ENCODE peak calls at places on chromosomes 12 and 14, in four cellular contexts. One of them, this sample, is unnamed.

GRCh38 chr14:90298230-90298629 is 33.5 kb downstream of the NRDE2 start:
- DNase-seq in body of pancreas: no peak
- DNase-seq in HepG2: no peak
- DNase-seq in prostate gland: no peak
- DNase-seq in this sample: no peak

GRCh38 chr12:104215638-104216297 is at the start of gene TXNRD1:
- DNase-seq in HepG2: peak
- DNase-seq in body of pancreas: peak
- DNase-seq in prostate gland: peak
- DNase-seq in this sample: peak

GRCh38 chr14:72649603-72650227 is 244.2 kb downstream of the DPF3 start:
- DNase-seq in HepG2: no peak
- DNase-seq in body of pancreas: no peak
- DNase-seq in prostate gland: no peak
- DNase-seq in this sample: no peak

GRCh38 chr12:51546102-51546501 is 44.9 kb upstream of the SCN8A start:
- DNase-seq in HepG2: no peak
- DNase-seq in prostate gland: no peak
- DNase-seq in body of pancreas: no peak
- DNase-seq in this sample: no peak

GRCh38 chr12:116454950-116455447 is 104.2 kb upstream of the MAP1LC3B2 start:
- DNase-seq in body of pancreas: no peak
- DNase-seq in prostate gland: no peak
- DNase-seq in HepG2: no peak
- DNase-seq in this sample: no peak

GRCh38 chr12:98698603-98699463 is 53.7 kb downstream of the APAF1 start:
- DNase-seq in HepG2: peak
- DNase-seq in prostate gland: peak
- DNase-seq in body of pancreas: peak
- DNase-seq in this sample: peak

GRCh38 chr12:101564912-101565311 is 29.9 kb upstream of the MYBPC1 start:
- DNase-seq in HepG2: no peak
- DNase-seq in body of pancreas: peak
- DNase-seq in prostate gland: no peak
- DNase-seq in this sample: no peak

GRCh38 chr14:23147676-23148075 is 28.6 kb upstream of the CEBPE start:
- DNase-seq in body of pancreas: peak
- DNase-seq in HepG2: no peak
- DNase-seq in prostate gland: peak
- DNase-seq in this sample: peak

GRCh38 chr14:51182166-51182565 is 57.9 kb upstream of the TMX1 start:
- DNase-seq in prostate gland: no peak
- DNase-seq in HepG2: no peak
- DNase-seq in body of pancreas: no peak
- DNase-seq in this sample: no peak

GRCh38 chr12:28217805-28218204 is 27.5 kb downstream of the CCDC91 start:
- DNase-seq in body of pancreas: no peak
- DNase-seq in prostate gland: no peak
- DNase-seq in HepG2: no peak
- DNase-seq in this sample: no peak

GRCh38 chr12:122990561-122990960 is 10.1 kb downstream of the ARL6IP4 start:
- DNase-seq in body of pancreas: no peak
- DNase-seq in HepG2: no peak
- DNase-seq in prostate gland: no peak
- DNase-seq in this sample: no peak

GRCh38 chr12:132523576-132524331 is 33.8 kb downstream of the FBRSL1 start:
- DNase-seq in HepG2: peak
- DNase-seq in prostate gland: peak
- DNase-seq in body of pancreas: peak
- DNase-seq in this sample: peak

GRCh38 chr12:98595152-98595988 is 1.9 kb downstream of the SLC25A3 start:
- DNase-seq in HepG2: peak
- DNase-seq in prostate gland: no peak
- DNase-seq in body of pancreas: no peak
- DNase-seq in this sample: no peak

GRCh38 chr12:56321027-56321426 is 5.2 kb upstream of the CNPY2 start:
- DNase-seq in body of pancreas: no peak
- DNase-seq in HepG2: no peak
- DNase-seq in prostate gland: no peak
- DNase-seq in this sample: no peak

GRCh38 chr12:122203301-122203967 is at the start of gene B3GNT4:
- DNase-seq in prostate gland: peak
- DNase-seq in body of pancreas: peak
- DNase-seq in HepG2: no peak
- DNase-seq in this sample: peak

GRCh38 chr12:54352891-54353874 is 11.1 kb downstream of the GPR84 start:
- DNase-seq in body of pancreas: peak
- DNase-seq in prostate gland: no peak
- DNase-seq in HepG2: no peak
- DNase-seq in this sample: peak

GRCh38 chr14:102777711-102778615 is 714 bp downstream of the TRAF3 start:
- DNase-seq in HepG2: no peak
- DNase-seq in prostate gland: no peak
- DNase-seq in body of pancreas: peak
- DNase-seq in this sample: peak

GRCh38 chr14:22883191-22883976 is at the start of gene REM2:
- DNase-seq in body of pancreas: peak
- DNase-seq in HepG2: no peak
- DNase-seq in prostate gland: no peak
- DNase-seq in this sample: no peak

GRCh38 chr12:4392223-4392742 is 12.8 kb upstream of the FGF23 start:
- DNase-seq in HepG2: no peak
- DNase-seq in prostate gland: no peak
- DNase-seq in body of pancreas: no peak
- DNase-seq in this sample: peak

GRCh38 chr12:112813836-112814235 is 22.3 kb downstream of the RPH3A start:
- DNase-seq in HepG2: no peak
- DNase-seq in body of pancreas: no peak
- DNase-seq in prostate gland: no peak
- DNase-seq in this sample: no peak

GRCh38 chr12:81797100-81797499 is 38.0 kb upstream of the PPFIA2 start:
- DNase-seq in prostate gland: no peak
- DNase-seq in HepG2: peak
- DNase-seq in body of pancreas: no peak
- DNase-seq in this sample: no peak

GRCh38 chr12:56110571-56110970 is 5.9 kb upstream of the RPL41 start:
- DNase-seq in body of pancreas: no peak
- DNase-seq in prostate gland: no peak
- DNase-seq in HepG2: no peak
- DNase-seq in this sample: no peak

GRCh38 chr14:104895786-104896642 is 28.7 kb upstream of the PLD4 start:
- DNase-seq in prostate gland: peak
- DNase-seq in HepG2: no peak
- DNase-seq in body of pancreas: peak
- DNase-seq in this sample: peak

GRCh38 chr12:22850185-22850584 is 225.2 kb downstream of the ETNK1 start:
- DNase-seq in prostate gland: no peak
- DNase-seq in HepG2: no peak
- DNase-seq in body of pancreas: no peak
- DNase-seq in this sample: no peak

GRCh38 chr12:101670007-101670671 is 27.3 kb upstream of the CHPT1 start:
- DNase-seq in prostate gland: no peak
- DNase-seq in HepG2: peak
- DNase-seq in body of pancreas: peak
- DNase-seq in this sample: peak

GRCh38 chr14:105398726-105399440 is 545 bp downstream of the TEX22 start:
- DNase-seq in prostate gland: no peak
- DNase-seq in body of pancreas: no peak
- DNase-seq in HepG2: peak
- DNase-seq in this sample: no peak

GRCh38 chr14:104610749-104611310 is 6.3 kb upstream of the TMEM179 start:
- DNase-seq in HepG2: no peak
- DNase-seq in prostate gland: no peak
- DNase-seq in body of pancreas: no peak
- DNase-seq in this sample: no peak

GRCh38 chr14:54209501-54210231 is 187.1 kb upstream of the CDKN3 start:
- DNase-seq in HepG2: no peak
- DNase-seq in prostate gland: no peak
- DNase-seq in body of pancreas: no peak
- DNase-seq in this sample: no peak

GRCh38 chr14:45838597-45838996 is 585.6 kb upstream of the MIS18BP1 start:
- DNase-seq in prostate gland: no peak
- DNase-seq in HepG2: no peak
- DNase-seq in body of pancreas: no peak
- DNase-seq in this sample: peak

GRCh38 chr12:30457621-30458289 is 237.9 kb downstream of the IPO8 start:
- DNase-seq in prostate gland: no peak
- DNase-seq in HepG2: peak
- DNase-seq in body of pancreas: no peak
- DNase-seq in this sample: no peak

GRCh38 chr14:103129301-103130016 is 6.2 kb downstream of the TNFAIP2 start:
- DNase-seq in HepG2: no peak
- DNase-seq in body of pancreas: peak
- DNase-seq in prostate gland: no peak
- DNase-seq in this sample: peak

GRCh38 chr14:100586520-100587247 is 533 bp downstream of the BEGAIN start:
- DNase-seq in body of pancreas: peak
- DNase-seq in HepG2: no peak
- DNase-seq in prostate gland: no peak
- DNase-seq in this sample: no peak
- TF ChIP-seq POLR2A in body of pancreas: no peak
- TF ChIP-seq POLR2A in HepG2: no peak
- TF ChIP-seq POLR2A in prostate gland: peak
- TF ChIP-seq POLR2A in this sample: no peak

GRCh38 chr14:92568621-92569479 is 55.3 kb downstream of the RIN3 start:
- DNase-seq in HepG2: no peak
- DNase-seq in prostate gland: no peak
- DNase-seq in body of pancreas: no peak
- DNase-seq in this sample: no peak
- TF ChIP-seq POLR2A in HepG2: no peak
- TF ChIP-seq POLR2A in prostate gland: no peak
- TF ChIP-seq POLR2A in body of pancreas: no peak
- TF ChIP-seq POLR2A in this sample: no peak

GRCh38 chr14:94505641-94506040 is 3.6 kb downstream of the SERPINA12 start:
- DNase-seq in HepG2: no peak
- DNase-seq in prostate gland: no peak
- DNase-seq in body of pancreas: no peak
- DNase-seq in this sample: no peak

GRCh38 chr14:94509356-94509755 is at the start of gene SERPINA12:
- DNase-seq in HepG2: no peak
- DNase-seq in body of pancreas: no peak
- DNase-seq in prostate gland: no peak
- DNase-seq in this sample: no peak

GRCh38 chr14:94501588-94502516 is 7.4 kb downstream of the SERPINA12 start:
- DNase-seq in HepG2: peak
- DNase-seq in body of pancreas: no peak
- DNase-seq in prostate gland: no peak
- DNase-seq in this sample: no peak

GRCh38 chr14:94500264-94500663 is 9.0 kb downstream of the SERPINA12 start:
- DNase-seq in prostate gland: no peak
- DNase-seq in body of pancreas: no peak
- DNase-seq in HepG2: no peak
- DNase-seq in this sample: no peak

DNA sequence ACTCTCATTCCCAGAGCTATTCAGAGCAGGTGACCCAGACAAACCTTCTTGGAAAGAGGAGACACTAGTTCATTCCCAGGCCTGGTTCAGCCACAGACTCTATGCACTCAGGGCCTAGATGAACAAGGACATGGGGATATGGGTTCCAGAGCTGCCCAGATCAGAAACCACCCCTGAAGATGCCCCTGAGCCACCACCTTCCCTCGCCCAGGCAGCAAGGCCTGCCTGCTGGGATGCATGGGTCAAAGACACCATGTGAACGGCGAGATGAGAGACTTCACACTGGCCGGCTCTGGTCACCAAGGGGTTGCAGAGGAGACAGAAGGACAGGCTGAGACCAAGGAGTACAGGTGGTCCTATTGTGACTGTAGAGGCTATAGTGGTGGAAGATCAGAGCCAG is 4.1 kb downstream of the SERPINA12 start:
- DNase-seq in body of pancreas: no peak
- DNase-seq in prostate gland: no peak
- DNase-seq in HepG2: no peak
- DNase-seq in this sample: no peak
- TF ChIP-seq POLR2A in body of pancreas: no peak
- TF ChIP-seq POLR2A in prostate gland: no peak
- TF ChIP-seq POLR2A in HepG2: no peak
- TF ChIP-seq POLR2A in this sample: no peak

GRCh38 chr14:64387738-64388532 is at the start of gene MTHFD1:
- DNase-seq in prostate gland: peak
- DNase-seq in body of pancreas: peak
- DNase-seq in HepG2: peak
- DNase-seq in this sample: peak
- TF ChIP-seq POLR2A in prostate gland: peak
- TF ChIP-seq POLR2A in body of pancreas: peak
- TF ChIP-seq POLR2A in HepG2: peak
- TF ChIP-seq POLR2A in this sample: no peak

GRCh38 chr14:31026076-31026394 is at the start of gene STRN3:
- DNase-seq in prostate gland: no peak
- DNase-seq in HepG2: no peak
- DNase-seq in body of pancreas: no peak
- DNase-seq in this sample: no peak
- TF ChIP-seq POLR2A in prostate gland: no peak
- TF ChIP-seq POLR2A in HepG2: no peak
- TF ChIP-seq POLR2A in body of pancreas: no peak
- TF ChIP-seq POLR2A in this sample: no peak

This sample was measured in thyroid gland.